ENCODE peak calls at places on chromosome 22, in four cellular contexts. A, I, S and V are unnamed samples.

GRCh38 chr22:27718186-27719032 is 83.1 kb downstream of the MN1 start:
- DNase-seq in A (peak; percentile 58), I (no peak), S (peak; percentile 39), V (peak; percentile 57)

GRCh38 chr22:27460596-27461347 is 340.8 kb downstream of the MN1 start:
- DNase-seq in A (no peak), I (peak; percentile 19), S (peak; percentile 45), V (no peak)

GRCh38 chr22:21865041-21865440 is 2.4 kb downstream of the MAPK1 start:
- DNase-seq in A (no peak), I (no peak), S (no peak), V (no peak)

GRCh38 chr22:47567741-47568140 is 805.3 kb downstream of the TBC1D22A start:
- DNase-seq in A (no peak), I (no peak), S (no peak), V (no peak)

GRCh38 chr22:31695423-31695822 is 33.4 kb upstream of the PISD start:
- DNase-seq in A (no peak), I (no peak), S (no peak), V (no peak)

GRCh38 chr22:20131593-20131855 is at the start of gene ZDHHC8:
- DNase-seq in A (peak; percentile 86), I (no peak), S (no peak), V (peak; percentile 49)

GRCh38 chr22:24441406-24442351 is 14.3 kb downstream of the ADORA2A start:
- DNase-seq in A (no peak), I (no peak), S (no peak), V (no peak)

GRCh38 chr22:36439481-36440271 is 41.8 kb downstream of the TXN2 start:
- DNase-seq in A (no peak), I (no peak), S (no peak), V (peak; percentile 65)

GRCh38 chr22:19896665-19897355 is 42.1 kb upstream of the GNB1L start:
- DNase-seq in A (peak; percentile 67), I (no peak), S (no peak), V (no peak)

GRCh38 chr22:46432164-46433068 is 96.9 kb downstream of the TRMU start:
- DNase-seq in A (no peak), I (no peak), S (no peak), V (peak; percentile 54)

GRCh38 chr22:27620367-27621154 is 181.0 kb downstream of the MN1 start:
- DNase-seq in A (no peak), I (no peak), S (no peak), V (no peak)

GRCh38 chr22:37161442-37161841 is 11.7 kb upstream of the IL2RB start:
- DNase-seq in A (peak; percentile 44), I (peak; percentile 38), S (no peak), V (no peak)

GRCh38 chr22:49954991-49955580 is 5.5 kb upstream of the PIM3 start:
- DNase-seq in A (peak; percentile 75), I (no peak), S (no peak), V (no peak)

GRCh38 chr22:49953027-49953679 is 7.4 kb upstream of the PIM3 start:
- DNase-seq in A (no peak), I (no peak), S (no peak), V (no peak)

GRCh38 chr22:49954354-49954753 is 6.2 kb upstream of the PIM3 start:
- DNase-seq in A (peak; percentile 76), I (no peak), S (peak; percentile 81), V (no peak)

GRCh38 chr22:49951986-49952896 is 8.3 kb upstream of the PIM3 start:
- DNase-seq in A (no peak), I (no peak), S (no peak), V (no peak)

DNA sequence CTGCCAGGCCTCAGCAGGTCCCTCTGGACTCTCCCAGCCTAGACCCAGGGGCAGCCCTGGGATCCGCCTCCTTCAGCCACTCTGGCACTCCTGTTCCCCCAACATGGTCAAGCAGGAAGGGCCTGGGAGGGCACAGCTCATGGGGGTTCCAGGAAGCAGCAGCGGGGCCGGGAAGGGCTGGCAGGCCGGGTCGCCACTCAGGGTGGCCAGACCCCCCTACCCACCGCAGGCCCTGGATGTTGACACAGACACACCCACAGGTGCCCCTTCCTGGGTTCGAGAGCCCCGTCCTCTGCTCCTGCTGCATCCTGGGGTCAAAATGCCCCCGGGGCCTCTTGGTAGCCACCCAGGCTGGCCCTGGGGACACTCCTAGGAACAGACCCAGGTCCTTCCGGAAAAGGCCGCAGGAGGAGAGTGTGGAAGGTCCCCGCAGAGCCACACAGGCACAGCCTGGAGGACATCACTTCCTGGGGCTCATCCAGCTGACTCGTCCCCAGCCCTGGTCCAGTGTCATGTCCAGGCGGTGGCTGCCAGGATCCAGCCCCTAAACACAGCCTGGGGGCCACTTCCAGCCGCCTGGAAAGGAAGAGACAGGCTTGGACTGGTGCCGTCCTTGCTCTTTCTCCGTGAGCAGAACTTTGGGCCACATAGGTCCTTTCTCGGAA is 6.8 kb upstream of the PIM3 start:
- DNase-seq in A (no peak), I (no peak), S (no peak), V (no peak)
- H3K4me1 ChIP-seq in A (peaks cover 60% of the 10 kb centered on the region), I (no peaks in the 10 kb centered on the region), S (peaks cover 20% of the 10 kb centered on the region), V (peaks cover 35% of the 10 kb centered on the region)

DNA sequence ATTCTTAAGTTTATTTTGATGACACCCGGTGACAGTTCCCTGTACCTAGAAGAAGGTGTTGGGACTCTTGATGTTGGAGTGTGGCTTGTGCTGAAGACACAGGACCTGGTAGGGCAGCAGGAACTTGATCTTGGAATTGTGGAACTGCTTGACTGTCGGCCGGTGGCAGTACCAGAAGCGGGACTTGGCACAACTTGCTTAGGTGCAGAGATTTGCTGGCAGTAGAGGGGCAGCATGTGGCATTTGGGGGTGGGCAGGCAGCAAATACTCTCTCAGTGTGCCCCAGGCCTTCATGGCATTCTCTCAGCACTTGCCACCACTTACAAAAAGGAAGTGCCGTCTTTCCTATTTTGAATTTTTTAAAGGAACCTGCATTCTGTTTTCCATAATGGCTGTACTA is 3.6 kb downstream of the PEX26 start:
- DNase-seq in A (no peak), I (no peak), S (no peak), V (no peak)
- TF ChIP-seq POLR2AphosphoS5 in A (no peak), I (no peak), S (no peak), V (no peak)

GRCh38 chr22:25510926-25511325 is 53.5 kb upstream of the GRK3 start:
- DNase-seq in A (no peak), I (no peak), S (no peak), V (peak; percentile 28)
- H3K4me1 ChIP-seq in A (no peaks in the 10 kb centered on the region), I (peaks cover 19% of the 10 kb centered on the region), S (no peaks in the 10 kb centered on the region), V (no peaks in the 10 kb centered on the region)

DNA sequence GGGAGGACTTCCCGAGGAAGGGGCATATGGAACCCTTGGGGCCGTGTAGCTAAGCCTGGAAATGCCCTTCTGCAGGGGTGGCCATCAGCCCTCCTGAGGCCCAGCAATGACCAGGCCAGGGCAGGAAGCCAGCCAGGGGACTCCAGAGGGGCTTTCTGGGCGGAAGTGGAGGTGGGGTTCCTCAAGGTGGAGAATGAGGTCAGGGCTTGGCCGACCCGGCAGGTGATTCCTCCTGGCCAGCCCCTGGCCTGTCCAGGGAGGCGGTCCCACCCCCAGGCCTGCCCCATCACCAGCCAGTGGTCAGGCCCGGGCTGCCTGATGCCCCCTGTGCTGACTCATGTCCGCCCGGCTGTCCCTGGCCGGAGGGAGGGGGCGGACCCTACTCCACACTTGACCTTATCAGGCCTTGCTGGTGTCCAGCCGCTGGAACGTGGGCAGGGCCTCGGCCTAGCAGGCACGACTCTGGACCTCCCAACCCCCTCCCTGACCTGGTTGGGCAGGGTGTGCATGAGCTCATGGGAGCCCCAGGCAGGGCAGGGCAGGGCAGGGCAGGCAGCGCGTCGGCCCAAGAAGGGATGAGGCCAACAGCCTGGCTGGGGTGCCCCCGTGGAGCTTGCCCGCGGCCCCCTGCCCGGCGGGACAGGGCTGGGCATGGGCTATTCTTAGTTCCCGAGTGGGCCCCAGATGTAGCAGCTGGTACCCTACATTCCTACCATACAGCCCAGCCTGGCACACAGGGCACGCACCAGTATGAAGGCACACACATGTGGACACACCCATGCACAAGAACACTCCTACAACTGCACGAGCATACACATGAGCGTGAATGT is 35.9 kb downstream of the RPL3 start:
- DNase-seq in A (peak; percentile 88), I (no peak), S (peak; percentile 84), V (peak; percentile 25)
- TF ChIP-seq POLR2AphosphoS5 in A (peak; percentile 67), I (no peak), S (peak; percentile 57), V (no peak)

GRCh38 chr22:43172191-43172590 is 14.7 kb downstream of the TTLL12 start:
- DNase-seq in A (peak; percentile 55), I (no peak), S (no peak), V (no peak)
- H3K4me1 ChIP-seq in A (peaks cover 12% of the 10 kb centered on the region), I (no peaks in the 10 kb centered on the region), S (no peaks in the 10 kb centered on the region), V (peaks cover 15% of the 10 kb centered on the region)

GRCh38 chr22:38655532-38656255 is 498 bp downstream of the FAM227A start:
- DNase-seq in A (no peak), I (no peak), S (no peak), V (no peak)

GRCh38 chr22:38653741-38654140 is 2.5 kb downstream of the FAM227A start:
- DNase-seq in A (no peak), I (no peak), S (no peak), V (no peak)

GRCh38 chr22:38656256-38657148 is at the start of the genes CBY1 and FAM227A:
- DNase-seq in A (peak; percentile 96), I (peak; percentile 99), S (peak; percentile 82), V (peak; percentile 89)

GRCh38 chr22:38652858-38653257 is 3.3 kb downstream of the FAM227A start:
- DNase-seq in A (no peak), I (no peak), S (no peak), V (peak; percentile 31)

DNA sequence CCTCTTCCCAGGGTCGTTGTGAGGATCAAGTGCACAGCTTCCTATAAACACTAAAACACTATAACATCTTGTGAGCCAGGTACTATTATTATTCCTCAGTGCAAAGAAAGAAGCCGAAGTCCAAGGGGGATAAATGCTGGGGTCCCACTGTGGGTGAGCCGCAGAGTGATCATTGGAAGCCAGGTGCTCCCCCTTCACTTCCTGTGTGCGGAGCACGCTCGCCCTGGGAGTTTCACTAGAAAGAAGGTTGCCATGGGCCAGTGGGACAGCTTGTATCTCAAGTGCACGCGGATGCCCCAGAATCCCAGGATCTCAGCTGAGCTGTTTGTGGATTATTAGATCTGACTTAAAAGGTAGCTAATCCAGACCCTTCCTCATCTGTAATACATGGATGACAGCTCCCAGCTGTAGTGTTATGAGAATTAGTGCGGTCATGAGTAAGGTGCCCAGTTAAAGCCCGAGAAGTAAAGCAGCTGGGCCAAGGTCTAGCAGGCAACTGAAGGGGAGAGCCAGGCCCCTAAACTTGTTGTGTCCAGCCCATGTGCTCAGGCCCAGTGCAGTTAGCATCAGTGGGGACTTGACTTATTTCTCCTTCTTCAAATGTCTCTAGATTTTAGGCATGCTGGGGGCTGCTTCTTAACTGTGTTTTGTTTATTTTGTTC is 941 bp downstream of the CBY1 start:
- DNase-seq in A (peak; percentile 77), I (peak; percentile 72), S (no peak), V (peak; percentile 46)
- TF ChIP-seq POLR2AphosphoS5 in A (no peak), I (no peak), S (no peak), V (no peak)

GRCh38 chr22:34620832-34621231 is 445.1 kb upstream of the ISX start:
- DNase-seq in A (no peak), I (no peak), S (no peak), V (no peak)

GRCh38 chr22:34623580-34623979 is 442.4 kb upstream of the ISX start:
- DNase-seq in A (no peak), I (no peak), S (no peak), V (no peak)

DNA sequence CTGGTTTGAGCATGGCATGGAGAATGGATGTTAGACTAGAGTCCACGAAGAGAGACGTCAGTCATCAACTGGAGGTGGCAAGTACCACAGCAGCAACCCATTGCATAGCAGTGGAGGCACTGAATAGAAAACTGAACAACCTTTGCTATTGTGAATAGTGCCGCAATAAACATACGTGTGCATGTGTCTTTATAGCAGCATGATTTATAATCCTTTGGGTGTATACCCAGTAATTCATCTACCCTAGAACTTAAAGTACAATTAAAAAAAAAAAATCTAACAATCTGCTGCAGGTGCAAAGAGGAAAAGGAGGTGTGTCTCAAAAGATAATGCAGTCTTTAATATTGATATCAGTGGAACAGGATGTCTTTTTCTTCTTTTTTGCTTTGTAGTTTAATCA is 443.4 kb upstream of the ISX start:
- DNase-seq in A (no peak), I (no peak), S (no peak), V (no peak)
- H3K4me1 ChIP-seq in A (no peaks in the 10 kb centered on the region), I (no peaks in the 10 kb centered on the region), S (no peaks in the 10 kb centered on the region), V (no peaks in the 10 kb centered on the region)